ENCODE peak calls at places on chromosomes 6 and 20, in six cellular contexts. H is posterior vena cava; D is A172; T is T-helper 17 cell; S is CD4-positive, alpha-beta T cell; V is OCI-LY7. G is an unnamed sample.

GRCh38 chr6:1669996-1670395 is 60.3 kb downstream of the FOXC1 start:
- DNase-seq in T (no peak), H (no peak), V (no peak), D (no peak), S (no peak), G (no peak)

GRCh38 chr6:168676552-168677317 is 235.8 kb downstream of the SMOC2 start:
- DNase-seq in T (no peak), D (no peak), S (no peak), V (no peak), H (no peak), G (peak)

GRCh38 chr6:53805725-53806124 is 10.9 kb downstream of the LRRC1 start:
- DNase-seq in D (no peak), S (no peak), T (no peak), V (no peak), H (no peak), G (no peak)

GRCh38 chr6:36862848-36863382 is 11.7 kb downstream of the PPIL1 start:
- DNase-seq in T (no peak), D (no peak), H (no peak), V (no peak), S (no peak), G (no peak)

GRCh38 chr20:34581341-34582189 is 23.0 kb downstream of the MAP1LC3A start:
- DNase-seq in D (peak), H (no peak), V (no peak), T (no peak), S (no peak), G (peak)

GRCh38 chr6:127841811-127842210 is 59.0 kb downstream of the THEMIS start:
- DNase-seq in S (no peak), D (no peak), V (no peak), T (no peak), H (no peak), G (no peak)

GRCh38 chr20:45545754-45546453 is 1.3 kb downstream of the EPPIN start:
- DNase-seq in S (no peak), T (no peak), V (peak), D (peak), H (no peak), G (no peak)

GRCh38 chr20:62769346-62770071 is 26.8 kb upstream of the MRGBP start:
- DNase-seq in S (no peak), D (no peak), V (no peak), T (no peak), H (peak), G (no peak)

GRCh38 chr6:133591330-133591729 is 297.6 kb upstream of the TCF21 start:
- DNase-seq in S (no peak), H (no peak), V (no peak), D (no peak), T (no peak), G (no peak)

GRCh38 chr6:39476670-39477069 is 154.2 kb upstream of the KCNK16 start:
- DNase-seq in S (no peak), H (no peak), D (no peak), V (no peak), T (no peak), G (no peak)

GRCh38 chr20:44765647-44766367 is 20.1 kb downstream of the KCNK15 start:
- DNase-seq in H (no peak), D (peak), V (no peak), T (no peak), S (no peak), G (peak)

GRCh38 chr6:29702519-29703103 is 20.6 kb upstream of the HLA-F start:
- DNase-seq in T (peak), H (no peak), D (peak), S (peak), V (peak), G (peak)

GRCh38 chr6:87944541-87944954 is 103.1 kb upstream of the SPACA1 start:
- DNase-seq in V (peak), S (no peak), T (no peak), H (peak), D (peak), G (no peak)

GRCh38 chr6:56046576-56046975 is 171.2 kb upstream of the BMP5 start:
- DNase-seq in V (no peak), H (peak), D (peak), T (no peak), S (no peak), G (peak)

GRCh38 chr20:44644384-44645131 is 6.9 kb downstream of the ADA start:
- DNase-seq in S (no peak), T (peak), H (no peak), D (no peak), V (peak), G (no peak)

GRCh38 chr6:149864578-149865535 is 698 bp upstream of the LRP11 start:
- DNase-seq in T (no peak), H (no peak), S (no peak), V (peak), D (peak), G (peak)

G was measured in Caki2.